ENCODE peak calls at places on chromosomes 16 and 17, in seven cellular contexts. E is tibial nerve, B is tibial artery, H is neural progenitor cell, J is psoas muscle, K is Caco-2, V is dorsolateral prefrontal cortex. A is an unnamed sample.

GRCh38 chr17:2025220-2025621 is at the start of gene RTN4RL1:
- DNase-seq in E (peak), V (peak), K (peak), B (peak), J (peak), H (peak), A (peak)

GRCh38 chr17:32253117-32253611 is 12.5 kb upstream of the RHBDL3 start:
- DNase-seq in B (peak), K (peak), H (peak), E (peak), J (peak), V (peak), A (peak)

GRCh38 chr17:12097326-12097725 is 76.6 kb downstream of the MAP2K4 start:
- DNase-seq in J (no peak), H (no peak), B (no peak), V (no peak), K (no peak), E (no peak), A (peak)

GRCh38 chr16:23306199-23307100 is 4.3 kb downstream of the SCNN1B start:
- DNase-seq in H (no peak), E (no peak), V (no peak), J (no peak), B (no peak), K (no peak), A (no peak)

GRCh38 chr17:48382989-48383388 is 47.0 kb downstream of the SKAP1 start:
- DNase-seq in E (no peak), J (no peak), H (no peak), K (no peak), V (no peak), B (no peak), A (no peak)

GRCh38 chr16:77780378-77780837 is 8.0 kb upstream of the VAT1L start:
- DNase-seq in B (no peak), H (no peak), E (no peak), K (no peak), V (no peak), J (no peak), A (peak)

GRCh38 chr17:49450735-49451134 is 36.1 kb upstream of the PHB1 start:
- DNase-seq in V (no peak), B (no peak), E (no peak), H (no peak), J (no peak), K (no peak), A (peak)

GRCh38 chr16:85891776-85892166 is 7.2 kb upstream of the IRF8 start:
- DNase-seq in V (no peak), K (no peak), H (no peak), B (no peak), J (no peak), E (no peak), A (no peak)

GRCh38 chr16:16830973-16831372 is 452.0 kb downstream of the NPIPA7 start:
- DNase-seq in V (no peak), B (no peak), H (no peak), J (no peak), E (no peak), K (no peak), A (no peak)

GRCh38 chr17:72182256-72182890 is 61.6 kb downstream of the SOX9 start:
- DNase-seq in E (no peak), B (no peak), J (no peak), V (no peak), H (no peak), K (no peak), A (no peak)

GRCh38 chr17:7184091-7184488 is 4.9 kb upstream of the ASGR1 start:
- DNase-seq in K (no peak), H (no peak), J (no peak), V (no peak), B (peak), E (no peak), A (no peak)

GRCh38 chr16:9033125-9033830 is 58.2 kb upstream of the HAPSTR1 start:
- DNase-seq in K (peak), J (no peak), V (peak), B (peak), E (no peak), H (peak), A (peak)

GRCh38 chr16:72664122-72664479 is 383.8 kb downstream of the ZFHX3 start:
- DNase-seq in B (no peak), V (no peak), J (no peak), K (no peak), H (no peak), E (no peak), A (no peak)

GRCh38 chr17:32100971-32101631 is 41.2 kb upstream of the RHOT1 start:
- DNase-seq in J (no peak), K (no peak), E (no peak), V (no peak), B (no peak), H (no peak), A (no peak)

GRCh38 chr16:27571433-27572306 is 21.7 kb downstream of the KATNIP start:
- DNase-seq in E (no peak), H (peak), K (no peak), V (no peak), B (no peak), J (no peak), A (no peak)

GRCh38 chr17:65865715-65866425 is 304.4 kb upstream of the AXIN2 start:
- DNase-seq in H (no peak), B (no peak), K (no peak), V (no peak), J (no peak), E (no peak), A (no peak)

GRCh38 chr16:67260426-67261063 is 11.8 kb downstream of the SLC9A5 start:
- DNase-seq in K (peak), J (peak), E (no peak), B (peak), V (no peak), H (peak), A (peak)

GRCh38 chr17:66952031-66952524 is 12.4 kb upstream of the CACNG4 start:
- DNase-seq in V (no peak), K (peak), B (no peak), E (no peak), H (peak), J (peak), A (peak)

GRCh38 chr16:48556913-48557351 is 53.0 kb downstream of the N4BP1 start:
- DNase-seq in H (no peak), E (no peak), B (no peak), J (no peak), V (no peak), K (no peak), A (peak)

GRCh38 chr16:70746040-70746707 is 54.8 kb downstream of the VAC14 start:
- DNase-seq in B (peak), H (no peak), J (peak), K (no peak), V (peak), E (no peak), A (peak)

GRCh38 chr16:74305978-74306784 is 9.6 kb downstream of the PSMD7 start:
- DNase-seq in K (no peak), V (no peak), H (no peak), B (no peak), J (no peak), E (no peak), A (no peak)

GRCh38 chr16:81261049-81261648 is 22.7 kb downstream of the BCO1 start:
- DNase-seq in J (no peak), K (no peak), E (no peak), B (no peak), H (no peak), V (no peak), A (no peak)

GRCh38 chr17:19629449-19629848 is 19.1 kb upstream of the ALDH3A2 start:
- DNase-seq in K (no peak), H (no peak), V (no peak), E (no peak), B (no peak), J (no peak), A (no peak)

GRCh38 chr17:71440513-71440912 is 680.3 kb upstream of the SOX9 start:
- DNase-seq in K (no peak), J (no peak), E (no peak), H (no peak), V (no peak), B (no peak), A (no peak)

GRCh38 chr17:9241371-9241712 is 220.0 kb downstream of the NTN1 start:
- DNase-seq in V (peak), J (no peak), B (peak), K (no peak), E (no peak), H (no peak), A (no peak)

GRCh38 chr17:19750835-19751234 is 2.7 kb upstream of the ALDH3A1 start:
- DNase-seq in H (no peak), V (no peak), B (no peak), E (no peak), J (peak), K (no peak), A (no peak)

DNA sequence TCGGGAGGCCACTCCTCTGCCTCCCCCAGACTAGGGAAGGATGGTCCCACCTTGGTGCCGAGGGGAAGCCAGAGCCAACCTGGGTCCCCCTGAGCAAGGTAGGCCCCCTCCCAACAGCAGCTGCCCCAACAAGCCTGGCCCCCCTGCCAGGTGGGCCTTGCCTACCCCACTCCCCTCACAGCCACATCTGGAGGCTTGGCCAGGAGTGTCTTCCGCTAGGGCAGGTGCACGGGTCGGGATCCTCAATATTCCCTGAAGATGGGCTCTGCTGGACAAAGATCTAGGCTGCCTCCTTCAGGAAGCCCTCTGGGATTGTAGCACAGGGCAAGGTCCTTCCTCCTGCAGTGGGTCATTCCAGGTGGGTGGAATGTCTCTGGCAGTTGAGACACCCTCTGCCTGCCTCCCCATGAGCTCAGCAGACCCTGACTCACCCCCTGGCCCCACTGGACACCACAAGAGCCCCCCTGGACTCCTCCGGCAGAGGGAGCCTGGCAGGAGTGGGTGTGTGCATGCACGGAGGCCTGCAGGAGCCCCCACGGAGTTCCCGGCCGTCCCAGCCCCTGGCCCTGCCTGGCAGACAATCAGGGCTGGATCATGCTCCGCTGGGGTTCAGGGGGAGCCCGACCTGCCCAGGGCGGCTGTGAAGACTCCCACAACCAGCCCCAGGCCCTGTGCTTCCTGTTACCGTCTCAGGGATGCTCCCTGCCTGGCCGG is 437 bp downstream of the C1QTNF8 start:
- DNase-seq in J (no peak), V (no peak), K (no peak), H (no peak), B (no peak), E (no peak), A (no peak)
- H3K4me3 ChIP-seq in J (no peak), V (no peak), K (no peak), H (no peak), B (no peak), E (no peak), A (no peak)

GRCh38 chr17:63440127-63440769 is 5.9 kb downstream of the CYB561 start:
- DNase-seq in K (no peak), V (no peak), E (no peak), J (no peak), H (no peak), B (no peak), A (no peak)
- TF ChIP-seq CTCF in K (no peak), V (no peak), E (no peak), J (no peak), H (no peak), B (no peak), A (no peak)

GRCh38 chr17:4786111-4786491 is at the start of gene VMO1:
- DNase-seq in E (no peak), H (peak), J (peak), V (no peak), K (no peak), B (no peak), A (peak)
- H3K4me3 ChIP-seq in E (no peak), H (peak), J (peak), V (peak), K (no peak), B (peak), A (peak)

GRCh38 chr16:31344712-31345111 is 10.3 kb upstream of the ITGAX start:
- DNase-seq in K (no peak), E (no peak), H (no peak), V (no peak), J (no peak), B (no peak), A (no peak)
- TF ChIP-seq CTCF in K (no peak), E (no peak), H (no peak), V (no peak), J (no peak), B (no peak), A (no peak)

DNA sequence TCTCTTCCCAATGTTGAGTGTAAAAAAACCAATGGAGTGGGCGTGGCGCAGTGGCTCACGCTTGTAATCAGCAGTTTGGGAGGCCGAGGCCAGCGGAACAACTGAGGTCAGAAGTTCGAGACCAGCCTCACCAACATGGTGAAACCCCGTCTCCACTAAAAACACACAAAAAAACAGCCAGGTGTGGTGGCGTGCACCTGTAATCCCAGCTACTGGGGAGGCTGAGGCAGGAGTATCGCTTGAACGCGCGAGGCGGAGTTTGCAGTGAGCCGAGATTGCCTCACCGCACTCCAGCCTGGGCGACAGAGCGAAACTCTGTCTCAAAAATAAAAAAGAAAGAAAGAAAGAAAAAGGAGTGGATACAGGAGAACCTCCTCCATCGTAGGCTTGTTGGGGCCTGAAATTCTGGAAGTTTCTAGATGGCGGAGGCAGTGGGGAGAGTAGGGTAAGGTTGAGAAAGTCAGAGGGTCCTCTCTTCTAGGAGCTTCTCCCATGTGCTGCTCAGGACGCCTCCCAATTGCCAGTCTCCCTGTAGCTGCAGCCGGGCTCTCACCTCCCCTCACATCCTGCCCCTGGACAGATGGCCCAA is 709 bp upstream of the ZNF764 start:
- DNase-seq in H (no peak), J (peak), E (no peak), V (no peak), K (no peak), B (no peak), A (no peak)
- H3K4me3 ChIP-seq in H (peak), J (peak), E (peak), V (peak), K (no peak), B (peak), A (peak)

DNA sequence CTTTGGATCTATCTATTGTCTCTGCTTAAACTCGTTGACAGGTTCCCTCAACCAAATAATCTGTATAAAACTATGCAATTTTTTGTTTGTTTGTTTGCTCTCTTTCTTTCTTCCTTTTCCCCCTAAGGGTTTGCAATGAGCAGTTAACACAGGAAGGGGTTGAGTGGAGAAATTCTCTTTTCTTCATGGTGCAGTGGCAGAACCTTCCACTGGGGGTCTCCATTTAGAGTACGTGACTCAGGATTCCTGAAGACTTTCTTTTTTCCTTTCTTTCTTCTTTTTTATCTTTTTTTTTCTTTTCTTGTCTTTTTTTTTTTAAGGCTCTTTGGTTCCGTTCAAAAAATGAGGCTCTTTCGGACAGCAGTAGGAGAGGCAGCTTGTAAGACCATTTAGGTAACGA is 19.5 kb upstream of the RBFOX1 start:
- DNase-seq in K (no peak), E (no peak), H (peak), B (no peak), V (no peak), J (no peak), A (no peak)
- TF ChIP-seq CTCF in K (peak), E (peak), H (peak), B (no peak), V (peak), J (peak), A (peak)

GRCh38 chr17:35448899-35449227 is 297 bp upstream of the SLFN13 start:
- DNase-seq in V (no peak), B (no peak), J (no peak), E (no peak), K (no peak), H (peak), A (no peak)
- H3K4me3 ChIP-seq in V (peak), B (peak), J (peak), E (peak), K (no peak), H (peak), A (peak)

DNA sequence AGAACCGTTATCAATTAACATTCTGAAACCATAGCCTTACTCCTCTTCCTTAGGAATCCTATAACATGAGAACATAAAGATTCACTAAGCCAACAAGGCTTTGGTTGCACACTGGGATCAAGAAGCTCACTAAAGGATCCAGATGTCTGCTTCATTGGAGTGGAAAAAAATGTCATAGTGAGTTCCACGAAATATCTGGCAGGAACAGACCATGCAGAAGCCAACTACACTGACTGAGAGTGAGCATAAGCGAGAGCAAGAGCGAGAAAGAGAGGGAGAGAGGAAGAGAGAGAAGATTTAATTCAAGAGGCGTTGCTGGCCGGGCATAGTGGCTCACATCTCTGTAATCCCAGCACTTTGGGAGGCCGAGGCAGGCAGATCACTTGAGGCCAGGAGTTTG is 13.4 kb upstream of the MEIOC start:
- DNase-seq in H (no peak), E (no peak), J (no peak), K (no peak), B (no peak), V (no peak), A (peak)
- TF ChIP-seq CTCF in H (no peak), E (no peak), J (no peak), K (no peak), B (no peak), V (no peak), A (no peak)

A was measured in cardiac fibroblast.